ENCODE peak calls at places on chromosomes 1 and 21, in six cellular contexts. B is tibial artery, C is vagina, T is colonic mucosa, P is cardiac muscle cell, S is suprapubic skin. E is an unnamed sample. For H3K4me1, the result is how much of the 10 kb centered on the place peaks cover.

GRCh38 chr1:245680395-245680794 is 525.6 kb downstream of the KIF26B start:
- DNase-seq in B (peak), C (peak), T (no peak), P (no peak), S (no peak), E (no peak)

GRCh38 chr1:32063261-32063681 is 9.5 kb upstream of the TMEM39B start:
- DNase-seq in B (no peak), C (no peak), T (no peak), P (peak), S (no peak), E (no peak)

GRCh38 chr1:2564006-2564814 is 8.0 kb downstream of the TNFRSF14 start:
- DNase-seq in B (no peak), C (no peak), T (no peak), P (no peak), S (no peak), E (no peak)

GRCh38 chr1:182869241-182869666 is 30.1 kb downstream of the DHX9 start:
- DNase-seq in B (no peak), C (no peak), T (no peak), P (no peak), S (no peak), E (no peak)

GRCh38 chr1:164673584-164674214 is 114.7 kb downstream of the PBX1 start:
- DNase-seq in B (no peak), C (no peak), T (no peak), P (no peak), S (no peak), E (no peak)

GRCh38 chr1:151457911-151458882 is 1.1 kb downstream of the POGZ start:
- DNase-seq in B (peak), C (no peak), T (peak), P (peak), S (peak), E (peak)

GRCh38 chr1:179327679-179328078 is 34.1 kb downstream of the SOAT1 start:
- DNase-seq in B (no peak), C (no peak), T (no peak), P (no peak), S (no peak), E (no peak)

GRCh38 chr1:47424336-47424982 is 8.4 kb downstream of the FOXE3 start:
- DNase-seq in B (no peak), C (no peak), T (peak), P (peak), S (no peak), E (peak)

GRCh38 chr21:42255825-42256224 is 36.9 kb downstream of the ABCG1 start:
- DNase-seq in B (no peak), C (no peak), T (no peak), P (no peak), S (no peak), E (no peak)

GRCh38 chr1:240173836-240174235 is 82.2 kb downstream of the FMN2 start:
- DNase-seq in B (no peak), C (no peak), T (no peak), P (no peak), S (no peak), E (no peak)

GRCh38 chr1:75672528-75673393 is 51.7 kb upstream of the ACADM start:
- DNase-seq in B (no peak), C (no peak), T (no peak), P (peak), S (no peak), E (no peak)

GRCh38 chr1:59458884-59459283 is 162.0 kb downstream of the FGGY start:
- DNase-seq in B (no peak), C (no peak), T (no peak), P (no peak), S (no peak), E (no peak)

GRCh38 chr21:17003221-17003620 is 509.6 kb upstream of the CXADR start:
- DNase-seq in B (no peak), C (no peak), T (no peak), P (no peak), S (no peak), E (no peak)

GRCh38 chr1:18326171-18326950 is 154.4 kb upstream of the KLHDC7A start:
- DNase-seq in B (no peak), C (no peak), T (no peak), P (no peak), S (no peak), E (no peak)

GRCh38 chr1:32736812-32737791 is 34.5 kb upstream of the SYNC start:
- DNase-seq in B (no peak), C (no peak), T (peak), P (no peak), S (no peak), E (peak)

GRCh38 chr1:81032973-81033425 is 767.7 kb upstream of the ADGRL2 start:
- DNase-seq in B (no peak), C (no peak), T (no peak), P (no peak), S (no peak), E (peak)

GRCh38 chr1:224733021-224733911 is 117.1 kb downstream of the CNIH3 start:
- DNase-seq in B (no peak), C (no peak), T (no peak), P (peak), S (no peak), E (no peak)

GRCh38 chr1:49351744-49352143 is 575.1 kb upstream of the BEND5 start:
- DNase-seq in B (no peak), C (no peak), T (no peak), P (no peak), S (no peak), E (no peak)

GRCh38 chr1:192489748-192490147 is 85.8 kb upstream of the RGS1 start:
- DNase-seq in B (peak), C (no peak), T (peak), P (peak), S (peak), E (no peak)

GRCh38 chr1:41454406-41454805 is 30.1 kb downstream of the EDN2 start:
- DNase-seq in B (no peak), C (no peak), T (peak), P (no peak), S (no peak), E (peak)

GRCh38 chr1:187471555-187471954 is 642.8 kb downstream of the PLA2G4A start:
- DNase-seq in B (no peak), C (no peak), T (no peak), P (no peak), S (no peak), E (no peak)

GRCh38 chr1:235632538-235633219 is 16.9 kb downstream of the GNG4 start:
- DNase-seq in B (peak), C (no peak), T (no peak), P (no peak), S (no peak), E (no peak)

GRCh38 chr21:29155118-29155932 is 24.9 kb downstream of the MAP3K7CL start:
- DNase-seq in B (peak), C (no peak), T (no peak), P (peak), S (peak), E (no peak)

GRCh38 chr1:185244015-185244747 is 72.9 kb downstream of the IVNS1ABP start:
- DNase-seq in B (no peak), C (no peak), T (no peak), P (no peak), S (no peak), E (no peak)

GRCh38 chr1:84996846-84997666 is at the start of gene MCOLN2:
- DNase-seq in B (no peak), C (no peak), T (peak), P (peak), S (no peak), E (peak)

GRCh38 chr1:13549521-13549920 is 34.1 kb upstream of the PDPN start:
- DNase-seq in B (no peak), C (no peak), T (no peak), P (no peak), S (no peak), E (no peak)

GRCh38 chr21:30238168-30238567 is 22.3 kb upstream of the CLDN8 start:
- DNase-seq in B (no peak), C (no peak), T (no peak), P (no peak), S (no peak), E (no peak)

GRCh38 chr21:28196981-28197380 is 795.7 kb downstream of the LTN1 start:
- DNase-seq in B (no peak), C (no peak), T (no peak), P (no peak), S (no peak), E (no peak)

GRCh38 chr1:152053375-152053774 is 16.6 kb upstream of the S100A11 start:
- DNase-seq in B (no peak), C (peak), T (no peak), P (no peak), S (no peak), E (no peak)

GRCh38 chr1:185156854-185157598 is at the start of the genes SWT1 and TRMT1L:
- DNase-seq in B (peak), C (peak), T (peak), P (peak), S (peak), E (peak)

GRCh38 chr1:238377280-238377919 is 486.7 kb upstream of the ZP4 start:
- DNase-seq in B (no peak), C (no peak), T (no peak), P (no peak), S (no peak), E (no peak)

GRCh38 chr21:17828223-17828622 is 9.1 kb upstream of the C21orf91 start:
- DNase-seq in B (no peak), C (no peak), T (no peak), P (no peak), S (no peak), E (no peak)

GRCh38 chr21:28669331-28669730 is 323.3 kb downstream of the LTN1 start:
- DNase-seq in B (no peak), C (no peak), T (no peak), P (no peak), S (no peak), E (no peak)

GRCh38 chr1:179754031-179754624 is 11.0 kb downstream of the FAM163A start:
- DNase-seq in B (no peak), C (peak), T (no peak), P (no peak), S (no peak), E (no peak)

GRCh38 chr1:89269277-89269676 is 3.4 kb downstream of the GBP5 start:
- DNase-seq in B (no peak), C (no peak), T (no peak), P (no peak), S (no peak), E (no peak)

GRCh38 chr1:89274431-89274857 is 1.8 kb upstream of the GBP5 start:
- DNase-seq in B (no peak), C (no peak), T (no peak), P (no peak), S (no peak), E (no peak)

GRCh38 chr1:89273324-89273778 is 691 bp upstream of the GBP5 start:
- DNase-seq in B (no peak), C (no peak), T (no peak), P (no peak), S (no peak), E (no peak)

GRCh38 chr1:89276690-89277089 is 4.0 kb upstream of the GBP5 start:
- DNase-seq in B (no peak), C (no peak), T (no peak), P (no peak), S (no peak), E (no peak)

GRCh38 chr1:89271616-89272015 is 1.0 kb downstream of the GBP5 start:
- DNase-seq in B (no peak), C (no peak), T (no peak), P (no peak), S (no peak), E (no peak)
- H3K4me1 ChIP-seq in B (under half), C (under half), T (under half), P (under half), S (under half), E (under half)

DNA sequence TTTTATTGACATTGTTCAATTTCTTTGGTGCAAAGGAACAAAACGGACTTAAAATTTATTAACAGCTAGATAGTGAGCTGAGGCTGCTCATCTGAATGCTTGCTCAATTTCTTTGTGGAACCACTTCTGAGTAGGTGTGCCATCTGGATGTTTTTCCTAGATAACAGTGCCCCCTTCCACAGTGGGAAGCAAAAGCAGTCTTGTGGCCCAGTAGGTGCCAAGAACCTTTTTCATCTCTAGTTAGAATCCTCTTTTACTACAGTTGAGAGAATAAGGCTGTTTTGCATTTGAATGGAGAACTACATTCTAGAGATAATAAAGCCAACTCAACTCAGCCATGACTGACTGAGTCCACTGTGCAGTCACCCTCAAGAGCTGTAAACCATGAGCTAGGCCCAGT is 13.3 kb downstream of the F3 start:
- DNase-seq in B (no peak), C (no peak), T (no peak), P (no peak), S (no peak), E (no peak)
- TF ChIP-seq CTCF in B (no peak), C (no peak), T (no peak), P (no peak), S (no peak), E (no peak)

DNA sequence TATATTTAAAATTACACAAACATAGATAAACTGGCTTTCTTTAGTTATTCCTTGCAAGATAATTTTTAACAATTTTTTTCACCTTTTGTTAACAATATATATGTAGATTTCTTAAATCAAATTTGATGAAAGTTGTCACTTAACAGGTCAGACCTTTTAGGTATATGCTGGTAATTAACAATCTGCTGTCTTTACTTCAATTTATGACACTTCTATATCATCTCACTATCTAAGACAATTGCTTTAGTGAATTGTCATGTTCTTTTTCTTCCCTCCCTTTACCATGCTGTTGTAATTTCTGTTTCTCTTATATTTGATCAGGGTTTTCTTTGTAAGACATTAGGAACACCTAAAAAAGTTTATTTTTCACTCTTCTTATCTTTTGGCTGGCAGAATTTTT is 2.0 kb downstream of the IFI16 start:
- DNase-seq in B (no peak), C (no peak), T (no peak), P (no peak), S (no peak), E (no peak)
- H3K4me3 ChIP-seq in B (peak), C (peak), T (peak), P (no peak), S (peak), E (no peak)

DNA sequence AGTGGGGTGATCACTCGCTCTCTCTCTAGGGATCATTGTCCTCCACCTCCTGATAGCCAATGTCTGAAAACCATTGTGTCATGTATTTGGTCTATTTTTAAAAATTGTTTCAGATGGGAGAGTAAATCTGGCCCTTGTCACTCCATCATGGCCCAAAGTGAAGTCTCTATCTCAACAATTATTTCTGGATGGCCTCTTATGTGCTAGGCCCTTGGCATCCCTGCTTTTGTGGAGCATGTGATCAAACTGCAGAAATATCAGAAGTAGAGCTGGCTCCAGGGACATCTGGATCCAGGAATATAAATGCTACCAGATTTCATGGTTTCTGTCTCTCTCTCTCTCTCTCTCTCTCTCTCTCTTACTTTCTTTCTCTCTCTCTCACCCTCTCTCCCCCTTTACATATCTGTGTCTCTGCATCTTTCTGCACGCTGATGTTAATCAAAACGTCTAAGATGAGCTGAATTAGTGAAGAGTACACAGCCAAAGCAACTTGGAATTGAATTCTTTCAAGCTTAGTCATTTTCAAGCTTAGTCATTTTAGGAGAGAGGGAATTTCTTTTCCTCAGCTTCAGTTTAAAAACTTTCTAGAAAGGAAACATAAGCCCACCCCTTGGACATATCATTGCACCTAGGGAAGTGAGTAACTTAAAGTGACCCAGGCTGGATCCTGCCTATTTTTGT is 47.4 kb upstream of the DOCK7 start:
- DNase-seq in B (no peak), C (no peak), T (no peak), P (no peak), S (no peak), E (no peak)
- H3K4me1 ChIP-seq in B (under half), C (under half), T (under half), P (under half), S (under half), E (under half)

DNA sequence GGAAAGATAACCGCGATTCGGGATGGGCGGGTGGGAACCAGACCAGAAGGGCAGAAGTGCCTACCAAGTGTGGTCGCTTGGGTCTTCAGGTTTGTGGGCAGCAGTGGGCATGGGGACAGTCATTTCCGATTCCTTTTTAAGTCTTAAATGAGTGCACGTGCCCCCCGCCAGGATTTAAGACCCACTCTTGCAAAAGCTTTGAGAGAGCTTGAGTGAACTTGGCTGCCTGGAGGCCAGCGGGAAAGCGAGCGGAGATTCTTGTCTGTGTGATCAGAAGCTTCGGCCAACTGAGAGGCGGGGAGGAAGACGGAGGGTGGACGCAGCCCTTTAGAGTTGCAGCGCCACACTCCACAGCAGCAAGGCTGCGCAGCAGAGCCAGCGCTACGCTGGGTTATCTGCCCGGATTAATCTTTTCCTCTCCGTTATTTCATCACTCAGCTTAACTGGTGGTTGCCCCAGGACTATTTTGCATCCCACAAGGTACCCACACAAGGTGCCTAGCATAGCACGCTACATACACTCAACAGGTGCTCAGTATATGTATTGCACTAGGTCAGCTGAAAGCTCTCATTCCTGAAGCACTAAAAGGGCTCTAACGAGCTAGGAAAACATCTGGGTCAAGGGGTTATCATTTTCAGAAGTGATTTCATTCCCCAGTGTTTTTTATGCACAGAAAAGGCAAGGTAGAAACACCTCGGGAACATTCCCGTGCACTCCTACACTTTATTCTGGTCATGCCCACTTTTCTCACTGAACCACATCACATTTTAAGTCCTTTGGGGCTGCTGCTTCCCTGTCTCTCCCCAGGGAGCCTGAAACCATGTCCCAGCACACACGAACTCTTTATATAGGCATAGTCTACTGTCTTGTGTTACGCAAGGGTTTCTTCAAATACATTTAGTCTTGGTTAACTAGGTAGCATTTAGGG is 1.5 kb upstream of the BATF3 start:
- DNase-seq in B (peak), C (no peak), T (peak), P (peak), S (peak), E (peak)
- TF ChIP-seq CTCF in B (no peak), C (no peak), T (no peak), P (no peak), S (peak), E (no peak)

DNA sequence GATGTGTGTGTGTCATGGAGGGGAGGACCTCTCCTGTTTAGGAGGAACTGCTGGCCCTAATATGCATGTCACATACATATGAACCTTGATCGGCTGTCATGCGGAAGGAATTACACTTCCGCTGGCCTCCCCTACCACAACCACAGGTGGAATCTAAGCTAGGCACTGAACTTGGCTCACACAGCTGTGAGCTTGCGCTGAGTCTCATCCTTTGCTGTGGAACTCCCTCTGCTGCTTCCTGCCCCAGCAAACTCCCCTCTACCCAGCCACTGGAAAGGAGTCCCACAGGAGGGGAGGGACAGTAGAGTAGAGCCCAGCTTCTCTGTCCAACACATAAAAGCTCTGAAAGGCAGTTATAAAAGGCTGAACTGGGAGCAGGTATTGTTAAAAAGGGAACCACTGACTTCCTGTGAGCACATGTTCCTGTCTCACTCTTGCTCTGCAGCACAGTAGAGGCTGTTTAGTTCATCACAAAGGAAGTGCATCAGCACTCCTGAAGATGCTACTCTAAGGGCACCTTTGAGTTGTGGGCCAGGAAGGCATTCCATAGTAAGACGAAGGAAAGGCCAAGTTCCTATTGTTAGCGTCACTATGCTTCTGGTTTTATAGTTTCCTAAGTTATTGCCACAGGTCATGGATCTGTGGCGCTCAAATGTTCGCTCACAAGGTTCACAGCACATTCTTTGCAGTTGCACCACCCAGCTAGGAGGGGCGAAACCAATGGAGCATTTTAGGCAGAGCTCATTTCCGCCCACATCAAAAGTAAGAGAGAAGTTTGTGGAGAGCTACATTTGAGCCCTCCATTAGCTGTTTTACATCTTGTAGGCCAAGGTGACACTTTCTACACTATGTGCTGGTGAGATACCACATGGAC is 17.7 kb upstream of the PTPRC start:
- DNase-seq in B (no peak), C (no peak), T (no peak), P (no peak), S (no peak), E (peak)
- H3K4me3 ChIP-seq in B (no peak), C (no peak), T (no peak), P (no peak), S (no peak), E (no peak)

GRCh38 chr1:28740118-28740517 is 3.4 kb downstream of the YTHDF2 start:
- DNase-seq in B (no peak), C (no peak), T (no peak), P (no peak), S (no peak), E (no peak)
- H3K4me1 ChIP-seq in B (under half), C (half or more), T (under half), P (under half), S (half or more), E (under half)